ENCODE peak calls at places on chromosomes 1 and 21, in four cellular contexts. One of them, this sample, is unnamed.

GRCh38 chr1:204108312-204109141 is 35.6 kb downstream of the SOX13 start:
- DNase-seq in testis: no peak
- DNase-seq in naive thymus-derived CD8-positive, alpha-beta T cell: no peak
- DNase-seq in A549: no peak
- DNase-seq in this sample: no peak

GRCh38 chr1:198563578-198563977 is 23.1 kb upstream of the ATP6V1G3 start:
- DNase-seq in naive thymus-derived CD8-positive, alpha-beta T cell: no peak
- DNase-seq in testis: no peak
- DNase-seq in A549: no peak
- DNase-seq in this sample: no peak

GRCh38 chr1:188371295-188371806 is 1542.6 kb downstream of the PLA2G4A start:
- DNase-seq in naive thymus-derived CD8-positive, alpha-beta T cell: no peak
- DNase-seq in A549: no peak
- DNase-seq in testis: no peak
- DNase-seq in this sample: no peak

GRCh38 chr1:236051107-236051885 is 13.6 kb downstream of the NID1 start:
- DNase-seq in testis: peak
- DNase-seq in naive thymus-derived CD8-positive, alpha-beta T cell: no peak
- DNase-seq in A549: no peak
- DNase-seq in this sample: no peak

GRCh38 chr1:2968471-2968881 is 52.8 kb upstream of the ACTRT2 start:
- DNase-seq in testis: no peak
- DNase-seq in naive thymus-derived CD8-positive, alpha-beta T cell: no peak
- DNase-seq in A549: no peak
- DNase-seq in this sample: no peak

GRCh38 chr1:77170687-77171086 is 48.5 kb downstream of the PIGK start:
- DNase-seq in A549: no peak
- DNase-seq in testis: no peak
- DNase-seq in naive thymus-derived CD8-positive, alpha-beta T cell: no peak
- DNase-seq in this sample: no peak

GRCh38 chr1:91727763-91728162 is 158.2 kb downstream of the TGFBR3 start:
- DNase-seq in A549: no peak
- DNase-seq in testis: no peak
- DNase-seq in naive thymus-derived CD8-positive, alpha-beta T cell: no peak
- DNase-seq in this sample: no peak

GRCh38 chr1:193185206-193185605 is 1.2 kb downstream of the B3GALT2 start:
- DNase-seq in naive thymus-derived CD8-positive, alpha-beta T cell: no peak
- DNase-seq in testis: no peak
- DNase-seq in A549: no peak
- DNase-seq in this sample: no peak

GRCh38 chr1:165632491-165632890 is 1.5 kb downstream of the MGST3 start:
- DNase-seq in testis: no peak
- DNase-seq in A549: no peak
- DNase-seq in naive thymus-derived CD8-positive, alpha-beta T cell: no peak
- DNase-seq in this sample: no peak

GRCh38 chr1:54597455-54598030 is 25.8 kb downstream of the FAM151A start:
- DNase-seq in testis: no peak
- DNase-seq in naive thymus-derived CD8-positive, alpha-beta T cell: no peak
- DNase-seq in A549: no peak
- DNase-seq in this sample: no peak

GRCh38 chr1:1068374-1069060 is 5.6 kb downstream of the RNF223 start:
- DNase-seq in naive thymus-derived CD8-positive, alpha-beta T cell: peak
- DNase-seq in A549: no peak
- DNase-seq in testis: no peak
- DNase-seq in this sample: no peak

GRCh38 chr21:45011911-45012660 is 62.3 kb upstream of the ADARB1 start:
- DNase-seq in naive thymus-derived CD8-positive, alpha-beta T cell: no peak
- DNase-seq in testis: no peak
- DNase-seq in A549: peak
- DNase-seq in this sample: no peak

GRCh38 chr21:33755354-33755753 is 113.1 kb downstream of the ITSN1 start:
- DNase-seq in A549: no peak
- DNase-seq in naive thymus-derived CD8-positive, alpha-beta T cell: no peak
- DNase-seq in testis: no peak
- DNase-seq in this sample: no peak

GRCh38 chr1:9655836-9656235 is 4.3 kb downstream of the PIK3CD start:
- DNase-seq in A549: no peak
- DNase-seq in testis: no peak
- DNase-seq in naive thymus-derived CD8-positive, alpha-beta T cell: no peak
- DNase-seq in this sample: no peak

GRCh38 chr1:182367928-182368327 is 23.7 kb downstream of the GLUL start:
- DNase-seq in A549: no peak
- DNase-seq in testis: no peak
- DNase-seq in naive thymus-derived CD8-positive, alpha-beta T cell: no peak
- DNase-seq in this sample: no peak

GRCh38 chr1:17831619-17832018 is 76.5 kb downstream of the ACTL8 start:
- DNase-seq in testis: peak
- DNase-seq in naive thymus-derived CD8-positive, alpha-beta T cell: no peak
- DNase-seq in A549: peak
- DNase-seq in this sample: peak

GRCh38 chr1:225378880-225379279 is 49.0 kb downstream of the LBR start:
- DNase-seq in testis: no peak
- DNase-seq in naive thymus-derived CD8-positive, alpha-beta T cell: no peak
- DNase-seq in A549: peak
- DNase-seq in this sample: peak

GRCh38 chr1:85078903-85079302 is 30.6 kb upstream of the MCOLN3 start:
- DNase-seq in testis: no peak
- DNase-seq in naive thymus-derived CD8-positive, alpha-beta T cell: no peak
- DNase-seq in A549: peak
- DNase-seq in this sample: no peak

GRCh38 chr1:20096840-20097447 is 22.4 kb downstream of the PLA2G2D start:
- DNase-seq in A549: peak
- DNase-seq in testis: no peak
- DNase-seq in naive thymus-derived CD8-positive, alpha-beta T cell: no peak
- DNase-seq in this sample: no peak

This sample was measured in NB4.